ENCODE peak calls at places on chromosomes 16 and 17, in seven cellular contexts. One of them, this sample, is unnamed.

GRCh38 chr16:31458073-31458834 is 1.0 kb upstream of the ARMC5 start:
- DNase-seq in mucosa of descending colon: peak
- DNase-seq in HepG2: peak
- DNase-seq in tibial nerve: no peak
- DNase-seq in cardiac muscle cell: peak
- DNase-seq in thoracic aorta: no peak
- DNase-seq in bronchial epithelial cell: peak
- DNase-seq in this sample: no peak

GRCh38 chr17:80981062-80981902 is 10.4 kb upstream of the CHMP6 start:
- DNase-seq in tibial nerve: no peak
- DNase-seq in HepG2: no peak
- DNase-seq in mucosa of descending colon: peak
- DNase-seq in bronchial epithelial cell: no peak
- DNase-seq in cardiac muscle cell: no peak
- DNase-seq in thoracic aorta: no peak
- DNase-seq in this sample: no peak

GRCh38 chr16:11473728-11474127 is 113.0 kb downstream of the LITAF start:
- DNase-seq in bronchial epithelial cell: no peak
- DNase-seq in tibial nerve: no peak
- DNase-seq in HepG2: no peak
- DNase-seq in mucosa of descending colon: no peak
- DNase-seq in thoracic aorta: no peak
- DNase-seq in cardiac muscle cell: no peak
- DNase-seq in this sample: no peak

GRCh38 chr17:70661342-70662222 is 492.2 kb downstream of the KCNJ2 start:
- DNase-seq in mucosa of descending colon: no peak
- DNase-seq in bronchial epithelial cell: peak
- DNase-seq in HepG2: no peak
- DNase-seq in cardiac muscle cell: peak
- DNase-seq in tibial nerve: no peak
- DNase-seq in thoracic aorta: no peak
- DNase-seq in this sample: no peak

GRCh38 chr17:7767425-7768021 is 50.0 kb downstream of the DNAH2 start:
- DNase-seq in cardiac muscle cell: peak
- DNase-seq in thoracic aorta: no peak
- DNase-seq in mucosa of descending colon: no peak
- DNase-seq in tibial nerve: no peak
- DNase-seq in HepG2: no peak
- DNase-seq in bronchial epithelial cell: peak
- DNase-seq in this sample: no peak

GRCh38 chr16:75029854-75030253 is 31.0 kb downstream of the ZNRF1 start:
- DNase-seq in cardiac muscle cell: no peak
- DNase-seq in HepG2: peak
- DNase-seq in thoracic aorta: no peak
- DNase-seq in mucosa of descending colon: no peak
- DNase-seq in bronchial epithelial cell: peak
- DNase-seq in tibial nerve: no peak
- DNase-seq in this sample: no peak

GRCh38 chr16:11557811-11558210 is 28.9 kb downstream of the LITAF start:
- DNase-seq in thoracic aorta: no peak
- DNase-seq in tibial nerve: peak
- DNase-seq in bronchial epithelial cell: no peak
- DNase-seq in mucosa of descending colon: no peak
- DNase-seq in HepG2: no peak
- DNase-seq in cardiac muscle cell: no peak
- DNase-seq in this sample: no peak

GRCh38 chr16:75616541-75617010 is 6.5 kb downstream of the ADAT1 start:
- DNase-seq in mucosa of descending colon: no peak
- DNase-seq in bronchial epithelial cell: no peak
- DNase-seq in HepG2: no peak
- DNase-seq in thoracic aorta: no peak
- DNase-seq in tibial nerve: no peak
- DNase-seq in cardiac muscle cell: no peak
- DNase-seq in this sample: no peak

GRCh38 chr16:5027086-5027485 is 6.6 kb downstream of the NAGPA start:
- DNase-seq in HepG2: no peak
- DNase-seq in cardiac muscle cell: no peak
- DNase-seq in bronchial epithelial cell: no peak
- DNase-seq in mucosa of descending colon: no peak
- DNase-seq in thoracic aorta: no peak
- DNase-seq in tibial nerve: no peak
- DNase-seq in this sample: no peak

GRCh38 chr17:63634163-63634562 is 11.9 kb downstream of the MAP3K3 start:
- DNase-seq in HepG2: no peak
- DNase-seq in tibial nerve: no peak
- DNase-seq in thoracic aorta: no peak
- DNase-seq in cardiac muscle cell: peak
- DNase-seq in bronchial epithelial cell: no peak
- DNase-seq in mucosa of descending colon: no peak
- DNase-seq in this sample: no peak

GRCh38 chr17:76462556-76463290 is 4.7 kb upstream of the AANAT start:
- DNase-seq in mucosa of descending colon: no peak
- DNase-seq in HepG2: no peak
- DNase-seq in bronchial epithelial cell: no peak
- DNase-seq in thoracic aorta: no peak
- DNase-seq in tibial nerve: no peak
- DNase-seq in cardiac muscle cell: peak
- DNase-seq in this sample: no peak

GRCh38 chr16:87703835-87704375 is 61.9 kb downstream of the KLHDC4 start:
- DNase-seq in bronchial epithelial cell: no peak
- DNase-seq in mucosa of descending colon: no peak
- DNase-seq in tibial nerve: no peak
- DNase-seq in thoracic aorta: no peak
- DNase-seq in cardiac muscle cell: no peak
- DNase-seq in HepG2: no peak
- DNase-seq in this sample: no peak

GRCh38 chr16:46621006-46621629 is at the start of gene SHCBP1:
- DNase-seq in mucosa of descending colon: peak
- DNase-seq in cardiac muscle cell: peak
- DNase-seq in thoracic aorta: peak
- DNase-seq in HepG2: peak
- DNase-seq in bronchial epithelial cell: peak
- DNase-seq in tibial nerve: peak
- DNase-seq in this sample: peak

GRCh38 chr17:10013360-10014112 is 108.5 kb upstream of the RCVRN start:
- DNase-seq in thoracic aorta: no peak
- DNase-seq in tibial nerve: no peak
- DNase-seq in HepG2: no peak
- DNase-seq in bronchial epithelial cell: no peak
- DNase-seq in mucosa of descending colon: no peak
- DNase-seq in cardiac muscle cell: peak
- DNase-seq in this sample: no peak

DNA sequence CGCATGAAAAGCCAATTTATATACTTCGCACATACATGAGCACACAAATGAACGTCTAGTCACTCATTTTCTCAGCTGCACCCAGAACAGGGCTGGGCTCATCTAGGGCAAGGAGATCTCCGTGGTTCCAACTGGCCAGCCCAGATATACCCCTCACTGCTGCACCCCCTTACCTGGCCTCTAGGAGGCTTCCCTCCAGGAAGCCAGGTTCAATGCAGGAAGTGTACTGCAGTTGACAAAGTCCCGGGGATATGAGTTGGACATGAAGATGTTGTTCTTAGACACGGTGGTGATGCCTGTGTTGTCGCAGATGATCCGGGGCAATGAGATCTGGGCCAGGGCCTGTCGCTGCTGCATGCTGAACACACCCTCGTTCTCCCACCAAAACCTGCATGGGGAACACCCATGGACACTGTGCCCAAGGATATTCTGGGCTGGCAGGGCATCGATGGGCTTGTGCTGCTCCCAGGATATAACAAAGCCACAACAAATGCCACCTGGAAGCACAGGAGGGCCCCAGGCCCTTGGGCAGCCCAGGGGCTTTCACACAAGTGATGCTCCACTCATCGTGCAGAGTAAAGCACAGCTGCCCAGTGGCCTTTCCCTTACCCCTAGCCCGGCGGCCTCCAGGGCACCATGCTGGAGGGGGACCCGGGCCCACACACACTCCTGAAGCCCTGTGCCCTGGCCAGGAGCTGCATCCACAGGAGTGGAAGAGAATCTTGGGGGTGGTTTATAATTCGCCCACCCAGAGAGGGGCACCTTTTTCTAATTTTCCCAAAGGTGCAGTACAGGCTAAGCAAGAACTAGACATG is 10.1 kb downstream of the MPO start:
- DNase-seq in cardiac muscle cell: no peak
- DNase-seq in tibial nerve: no peak
- DNase-seq in HepG2: no peak
- DNase-seq in bronchial epithelial cell: no peak
- DNase-seq in thoracic aorta: no peak
- DNase-seq in mucosa of descending colon: no peak
- DNase-seq in this sample: no peak
- TF ChIP-seq CTCF in cardiac muscle cell: peak
- TF ChIP-seq CTCF in tibial nerve: no peak
- TF ChIP-seq CTCF in HepG2: no peak
- TF ChIP-seq CTCF in bronchial epithelial cell: peak
- TF ChIP-seq CTCF in thoracic aorta: no peak
- TF ChIP-seq CTCF in mucosa of descending colon: no peak
- TF ChIP-seq CTCF in this sample: no peak

GRCh38 chr16:86080982-86081381 is 182.0 kb downstream of the IRF8 start:
- DNase-seq in mucosa of descending colon: no peak
- DNase-seq in thoracic aorta: no peak
- DNase-seq in cardiac muscle cell: no peak
- DNase-seq in tibial nerve: no peak
- DNase-seq in bronchial epithelial cell: no peak
- DNase-seq in HepG2: no peak
- DNase-seq in this sample: no peak

GRCh38 chr16:86085795-86086194 is 186.8 kb downstream of the IRF8 start:
- DNase-seq in mucosa of descending colon: no peak
- DNase-seq in tibial nerve: peak
- DNase-seq in bronchial epithelial cell: no peak
- DNase-seq in cardiac muscle cell: no peak
- DNase-seq in thoracic aorta: no peak
- DNase-seq in HepG2: no peak
- DNase-seq in this sample: no peak

GRCh38 chr16:86082400-86083030 is 183.6 kb downstream of the IRF8 start:
- DNase-seq in cardiac muscle cell: no peak
- DNase-seq in HepG2: no peak
- DNase-seq in tibial nerve: no peak
- DNase-seq in mucosa of descending colon: no peak
- DNase-seq in bronchial epithelial cell: no peak
- DNase-seq in thoracic aorta: no peak
- DNase-seq in this sample: no peak

GRCh38 chr16:86085161-86085611 is 186.2 kb downstream of the IRF8 start:
- DNase-seq in cardiac muscle cell: no peak
- DNase-seq in HepG2: no peak
- DNase-seq in tibial nerve: peak
- DNase-seq in bronchial epithelial cell: no peak
- DNase-seq in thoracic aorta: no peak
- DNase-seq in mucosa of descending colon: no peak
- DNase-seq in this sample: no peak

DNA sequence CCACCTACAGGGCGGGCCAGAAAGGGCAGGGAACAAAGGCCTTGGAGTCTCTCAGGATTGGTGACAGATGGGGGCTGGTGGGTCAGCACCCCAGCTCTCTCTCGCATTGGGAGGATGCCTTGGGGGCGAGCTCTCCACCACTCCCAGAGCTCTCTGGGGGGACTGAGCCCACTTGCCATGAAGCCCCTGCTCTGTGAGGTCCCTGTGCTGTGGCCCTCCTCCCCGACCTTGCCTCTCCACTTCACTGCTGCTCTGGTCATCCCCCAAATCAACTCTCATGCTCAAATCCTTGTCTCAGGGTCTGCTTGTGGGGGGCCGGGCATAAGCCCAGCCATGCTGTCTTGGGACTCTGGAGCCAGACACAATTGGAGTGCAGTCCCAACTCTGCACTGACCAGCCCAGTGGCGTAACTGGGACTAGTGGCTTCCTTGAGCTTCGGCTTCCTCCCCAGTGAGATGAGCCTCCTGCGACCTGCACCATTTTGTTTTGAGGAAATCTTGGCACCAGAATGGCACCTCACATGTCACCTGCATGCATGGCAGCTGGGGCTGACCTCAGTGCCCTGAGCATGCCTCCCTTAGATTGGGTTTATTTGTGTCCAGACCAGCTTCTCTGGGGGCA is 184.5 kb downstream of the IRF8 start:
- DNase-seq in tibial nerve: no peak
- DNase-seq in mucosa of descending colon: no peak
- DNase-seq in HepG2: no peak
- DNase-seq in cardiac muscle cell: no peak
- DNase-seq in bronchial epithelial cell: no peak
- DNase-seq in thoracic aorta: no peak
- DNase-seq in this sample: no peak
- TF ChIP-seq CTCF in tibial nerve: no peak
- TF ChIP-seq CTCF in mucosa of descending colon: no peak
- TF ChIP-seq CTCF in HepG2: no peak
- TF ChIP-seq CTCF in cardiac muscle cell: no peak
- TF ChIP-seq CTCF in bronchial epithelial cell: no peak
- TF ChIP-seq CTCF in thoracic aorta: no peak
- TF ChIP-seq CTCF in this sample: no peak

GRCh38 chr16:9275816-9276354 is 184.4 kb downstream of the HAPSTR1 start:
- DNase-seq in bronchial epithelial cell: no peak
- DNase-seq in HepG2: no peak
- DNase-seq in cardiac muscle cell: no peak
- DNase-seq in thoracic aorta: no peak
- DNase-seq in mucosa of descending colon: no peak
- DNase-seq in tibial nerve: no peak
- DNase-seq in this sample: no peak

GRCh38 chr16:9270941-9271340 is 179.5 kb downstream of the HAPSTR1 start:
- DNase-seq in cardiac muscle cell: no peak
- DNase-seq in tibial nerve: no peak
- DNase-seq in HepG2: no peak
- DNase-seq in bronchial epithelial cell: no peak
- DNase-seq in thoracic aorta: no peak
- DNase-seq in mucosa of descending colon: no peak
- DNase-seq in this sample: no peak

GRCh38 chr16:9275386-9275785 is 183.9 kb downstream of the HAPSTR1 start:
- DNase-seq in HepG2: no peak
- DNase-seq in tibial nerve: no peak
- DNase-seq in cardiac muscle cell: no peak
- DNase-seq in mucosa of descending colon: no peak
- DNase-seq in bronchial epithelial cell: peak
- DNase-seq in thoracic aorta: no peak
- DNase-seq in this sample: no peak

GRCh38 chr16:9268446-9268845 is 177.0 kb downstream of the HAPSTR1 start:
- DNase-seq in bronchial epithelial cell: no peak
- DNase-seq in mucosa of descending colon: no peak
- DNase-seq in thoracic aorta: no peak
- DNase-seq in cardiac muscle cell: no peak
- DNase-seq in tibial nerve: no peak
- DNase-seq in HepG2: no peak
- DNase-seq in this sample: no peak

DNA sequence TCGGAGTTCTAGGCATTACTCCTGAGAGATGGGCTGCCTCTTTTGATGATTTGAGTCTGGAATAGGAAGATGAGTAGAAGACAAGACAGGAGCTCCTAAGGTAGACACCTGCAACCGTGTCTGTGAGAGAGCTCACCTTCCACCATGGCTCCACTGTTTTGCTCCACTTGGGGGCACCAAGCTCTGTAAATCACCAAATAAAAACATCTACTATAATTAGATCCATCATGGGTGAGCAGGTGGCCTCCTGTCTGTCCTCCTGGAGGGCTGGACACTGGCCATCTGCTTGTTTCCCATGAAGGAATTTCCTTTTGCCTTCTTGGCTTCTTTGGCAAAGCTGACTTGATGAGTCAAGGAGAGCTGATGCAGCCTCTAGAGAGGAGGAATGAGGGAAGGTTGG is 179.0 kb downstream of the HAPSTR1 start:
- DNase-seq in HepG2: no peak
- DNase-seq in cardiac muscle cell: no peak
- DNase-seq in tibial nerve: no peak
- DNase-seq in mucosa of descending colon: no peak
- DNase-seq in thoracic aorta: no peak
- DNase-seq in bronchial epithelial cell: no peak
- DNase-seq in this sample: no peak
- TF ChIP-seq CTCF in HepG2: no peak
- TF ChIP-seq CTCF in cardiac muscle cell: no peak
- TF ChIP-seq CTCF in tibial nerve: no peak
- TF ChIP-seq CTCF in mucosa of descending colon: no peak
- TF ChIP-seq CTCF in thoracic aorta: no peak
- TF ChIP-seq CTCF in bronchial epithelial cell: no peak
- TF ChIP-seq CTCF in this sample: no peak

GRCh38 chr17:42042598-42043319 is 7.6 kb downstream of the C17orf113 start:
- DNase-seq in tibial nerve: no peak
- DNase-seq in bronchial epithelial cell: no peak
- DNase-seq in HepG2: no peak
- DNase-seq in cardiac muscle cell: no peak
- DNase-seq in thoracic aorta: no peak
- DNase-seq in mucosa of descending colon: no peak
- DNase-seq in this sample: no peak
- TF ChIP-seq CTCF in tibial nerve: no peak
- TF ChIP-seq CTCF in bronchial epithelial cell: no peak
- TF ChIP-seq CTCF in HepG2: no peak
- TF ChIP-seq CTCF in cardiac muscle cell: no peak
- TF ChIP-seq CTCF in thoracic aorta: no peak
- TF ChIP-seq CTCF in mucosa of descending colon: no peak
- TF ChIP-seq CTCF in this sample: no peak

This sample was measured in omental fat pad.